ENCODE peak calls at places on chromosomes 6 and 20, in seven cellular contexts. U is stimulated activated CD4-positive, alpha-beta T cell treated with anti-CD3 and anti-CD28 coated beads, TNF-alpha, amount 100 ng/mL, for 24 hours; X is activated CD4-positive, alpha-beta T cell treated with anti-CD3 and anti-CD28 coated beads for 24 hours; M is A549; T is HCEC 1CT; B is NCI-H526 treated with DMSO at 0.1 percent for 48 hours; G is sigmoid colon. S is an unnamed sample.

GRCh38 chr20:53757472-53757913 is 163.9 kb upstream of the ZNF217 start:
- DNase-seq in G (no peak), M (no peak), X (no peak), U (no peak), T (no peak), B (peak; percentile 38), S (no peak)

GRCh38 chr6:72267470-72267869 is 354.4 kb upstream of the KCNQ5 start:
- DNase-seq in G (no peak), X (no peak), T (no peak), B (no peak), U (no peak), M (no peak), S (no peak)

GRCh38 chr6:6474170-6474920 is 114.2 kb upstream of the LY86 start:
- DNase-seq in T (no peak), M (no peak), B (no peak), U (no peak), X (no peak), G (no peak), S (no peak)

GRCh38 chr6:106083618-106084017 is 2.5 kb upstream of the PRDM1 start:
- DNase-seq in G (no peak), B (no peak), U (no peak), T (no peak), M (no peak), X (no peak), S (no peak)

GRCh38 chr20:49526056-49526455 is 41.9 kb downstream of the PTGIS start:
- DNase-seq in B (no peak), T (no peak), M (no peak), U (no peak), G (no peak), X (no peak), S (no peak)

GRCh38 chr20:46117704-46118467 is at the start of gene CD40:
- DNase-seq in M (peak; percentile 72), U (peak; percentile 71), X (peak; percentile 56), G (peak; percentile 95), B (peak; percentile 58), T (no peak), S (peak; percentile 72)

GRCh38 chr6:167794386-167795157 is 32.1 kb upstream of the AFDN start:
- DNase-seq in M (no peak), U (no peak), B (no peak), T (no peak), G (no peak), X (no peak), S (no peak)

GRCh38 chr6:24902782-24903181 is 33.0 kb downstream of the RIPOR2 start:
- DNase-seq in B (no peak), U (no peak), G (no peak), M (no peak), X (no peak), T (peak; percentile 81), S (no peak)

GRCh38 chr20:25076731-25077609 is 5.0 kb downstream of the VSX1 start:
- DNase-seq in M (peak; percentile 80), B (peak; percentile 48), T (peak; percentile 36), G (no peak), X (no peak), U (no peak), S (peak; percentile 46)

GRCh38 chr6:87483929-87484328 is 11.2 kb downstream of the SLC35A1 start:
- DNase-seq in X (no peak), T (peak; percentile 43), G (no peak), B (no peak), M (peak; percentile 25), U (no peak), S (peak; percentile 60)

GRCh38 chr20:22700387-22700786 is 116.0 kb upstream of the FOXA2 start:
- DNase-seq in G (no peak), U (no peak), B (no peak), T (no peak), X (no peak), M (no peak), S (no peak)

GRCh38 chr6:119076966-119077642 is 1.4 kb downstream of the FAM184A start:
- DNase-seq in G (no peak), U (no peak), B (no peak), T (no peak), X (no peak), M (no peak), S (peak; percentile 15)

GRCh38 chr6:84645000-84645399 is 119.4 kb downstream of the TBX18 start:
- DNase-seq in X (no peak), T (peak; percentile 81), U (no peak), G (no peak), M (peak; percentile 19), B (no peak), S (no peak)

GRCh38 chr6:104623052-104623690 is 236.5 kb downstream of the HACE1 start:
- DNase-seq in B (no peak), X (no peak), M (peak; percentile 11), G (no peak), T (peak; percentile 29), U (no peak), S (peak; percentile 24)

GRCh38 chr6:170269873-170270541 is 20.9 kb downstream of the DLL1 start:
- DNase-seq in M (no peak), G (no peak), U (no peak), X (no peak), T (no peak), B (peak; percentile 62), S (no peak)

GRCh38 chr20:37940161-37940560 is 37.2 kb downstream of the VSTM2L start:
- DNase-seq in B (no peak), M (no peak), G (no peak), U (no peak), X (no peak), T (no peak), S (no peak)

GRCh38 chr20:17795003-17795402 is 95.2 kb downstream of the BANF2 start:
- DNase-seq in G (no peak), T (no peak), X (no peak), B (no peak), U (no peak), M (no peak), S (no peak)

GRCh38 chr6:42374027-42374669 is 77.6 kb downstream of the TRERF1 start:
- DNase-seq in X (no peak), B (no peak), U (no peak), G (peak; percentile 22), M (no peak), T (no peak), S (peak; percentile 47)

GRCh38 chr6:139625998-139626975 is 251.8 kb upstream of the CITED2 start:
- DNase-seq in B (no peak), G (no peak), M (no peak), X (no peak), U (no peak), T (no peak), S (no peak)

GRCh38 chr20:17895641-17896246 is 72.8 kb downstream of the SNX5 start:
- DNase-seq in G (peak; percentile 84), U (peak; percentile 73), M (no peak), X (peak; percentile 29), B (no peak), T (peak; percentile 13), S (peak; percentile 93)

GRCh38 chr6:47665112-47665511 is 33.3 kb upstream of the ADGRF4 start:
- DNase-seq in G (no peak), U (no peak), B (no peak), M (no peak), X (no peak), T (no peak), S (no peak)

GRCh38 chr20:62496525-62497218 is 20.9 kb upstream of the GATA5 start:
- DNase-seq in M (no peak), X (no peak), T (no peak), B (no peak), G (no peak), U (peak; percentile 31), S (peak; percentile 44)

GRCh38 chr6:127342946-127343752 is at the start of gene ECHDC1:
- DNase-seq in T (peak; percentile 79), X (peak; percentile 56), M (peak; percentile 77), U (peak; percentile 72), G (peak; percentile 79), B (peak; percentile 59), S (peak; percentile 86)

GRCh38 chr6:94548211-94548610 is 1029.1 kb upstream of the MANEA start:
- DNase-seq in G (no peak), X (no peak), B (no peak), M (no peak), T (no peak), U (no peak), S (no peak)

GRCh38 chr6:34684364-34684763 is 12.2 kb downstream of the ILRUN start:
- DNase-seq in M (no peak), G (no peak), U (no peak), T (no peak), X (no peak), B (no peak), S (no peak)

GRCh38 chr20:3377644-3378043 is 29.8 kb downstream of the DNAAF9 start:
- DNase-seq in B (no peak), G (no peak), M (no peak), T (no peak), U (no peak), X (no peak), S (no peak)

GRCh38 chr6:12065321-12066140 is 53.4 kb downstream of the HIVEP1 start:
- DNase-seq in M (no peak), X (no peak), G (no peak), B (no peak), U (no peak), T (no peak), S (peak; percentile 48)

GRCh38 chr20:34708621-34709043 is 4.5 kb downstream of the TP53INP2 start:
- DNase-seq in X (peak; percentile 28), G (peak; percentile 79), U (peak; percentile 54), T (peak; percentile 53), B (peak; percentile 14), M (peak; percentile 67), S (peak; percentile 81)

S was measured in activated CD8-positive, alpha-beta T cell treated with anti-CD3 and anti-CD28 coated beads for 36 hours.